ENCODE peak calls at places on chromosome 4, in four cellular contexts. One of them, this sample, is unnamed.

GRCh38 chr4:71107732-71108131 is 114.3 kb downstream of the DCK start:
- DNase-seq in brain microvascular endothelial cell: no peak
- DNase-seq in AG04450: no peak
- DNase-seq in epithelial cell of esophagus: no peak
- DNase-seq in this sample: no peak

GRCh38 chr4:38099908-38100407 is 139.8 kb downstream of the PTTG2 start:
- DNase-seq in brain microvascular endothelial cell: peak
- DNase-seq in epithelial cell of esophagus: peak
- DNase-seq in AG04450: peak
- DNase-seq in this sample: no peak

GRCh38 chr4:174408841-174409552 is 113.3 kb downstream of the HPGD start:
- DNase-seq in epithelial cell of esophagus: no peak
- DNase-seq in AG04450: no peak
- DNase-seq in brain microvascular endothelial cell: no peak
- DNase-seq in this sample: no peak

GRCh38 chr4:182141046-182141445 is 102.2 kb upstream of the TENM3 start:
- DNase-seq in AG04450: no peak
- DNase-seq in brain microvascular endothelial cell: no peak
- DNase-seq in epithelial cell of esophagus: no peak
- DNase-seq in this sample: no peak

GRCh38 chr4:140052050-140052449 is 101.9 kb downstream of the MAML3 start:
- DNase-seq in epithelial cell of esophagus: peak
- DNase-seq in AG04450: no peak
- DNase-seq in brain microvascular endothelial cell: peak
- DNase-seq in this sample: no peak

GRCh38 chr4:147633113-147633512 is 15.9 kb downstream of the TMEM184C start:
- DNase-seq in AG04450: no peak
- DNase-seq in epithelial cell of esophagus: no peak
- DNase-seq in brain microvascular endothelial cell: peak
- DNase-seq in this sample: peak

GRCh38 chr4:121448231-121448630 is 67.4 kb upstream of the QRFPR start:
- DNase-seq in epithelial cell of esophagus: peak
- DNase-seq in AG04450: no peak
- DNase-seq in brain microvascular endothelial cell: no peak
- DNase-seq in this sample: no peak

GRCh38 chr4:153181293-153182080 is 22.8 kb upstream of the TRIM2 start:
- DNase-seq in brain microvascular endothelial cell: no peak
- DNase-seq in epithelial cell of esophagus: peak
- DNase-seq in AG04450: no peak
- DNase-seq in this sample: no peak

GRCh38 chr4:174713821-174714220 is 115.2 kb downstream of the GLRA3 start:
- DNase-seq in AG04450: no peak
- DNase-seq in epithelial cell of esophagus: peak
- DNase-seq in brain microvascular endothelial cell: peak
- DNase-seq in this sample: no peak

GRCh38 chr4:116023049-116023448 is 909.6 kb upstream of the NDST4 start:
- DNase-seq in epithelial cell of esophagus: no peak
- DNase-seq in brain microvascular endothelial cell: no peak
- DNase-seq in AG04450: no peak
- DNase-seq in this sample: no peak

GRCh38 chr4:22129454-22130075 is 181.0 kb upstream of the KCNIP4 start:
- DNase-seq in AG04450: no peak
- DNase-seq in epithelial cell of esophagus: peak
- DNase-seq in brain microvascular endothelial cell: peak
- DNase-seq in this sample: peak

GRCh38 chr4:122692641-122693520 is 39.6 kb upstream of the BBS12 start:
- DNase-seq in AG04450: no peak
- DNase-seq in epithelial cell of esophagus: no peak
- DNase-seq in brain microvascular endothelial cell: no peak
- DNase-seq in this sample: peak

GRCh38 chr4:121252224-121252806 is 88.2 kb upstream of the TNIP3 start:
- DNase-seq in AG04450: peak
- DNase-seq in epithelial cell of esophagus: peak
- DNase-seq in brain microvascular endothelial cell: peak
- DNase-seq in this sample: peak

GRCh38 chr4:153987291-153987690 is 198.4 kb upstream of the SFRP2 start:
- DNase-seq in AG04450: no peak
- DNase-seq in brain microvascular endothelial cell: peak
- DNase-seq in epithelial cell of esophagus: peak
- DNase-seq in this sample: peak

GRCh38 chr4:27094224-27094623 is 233.6 kb downstream of the STIM2 start:
- DNase-seq in brain microvascular endothelial cell: no peak
- DNase-seq in epithelial cell of esophagus: no peak
- DNase-seq in AG04450: no peak
- DNase-seq in this sample: no peak

GRCh38 chr4:95693594-95693993 is 144.8 kb upstream of the UNC5C start:
- DNase-seq in brain microvascular endothelial cell: peak
- DNase-seq in AG04450: no peak
- DNase-seq in epithelial cell of esophagus: peak
- DNase-seq in this sample: no peak

GRCh38 chr4:133316874-133317273 is 167.8 kb downstream of the PCDH10 start:
- DNase-seq in epithelial cell of esophagus: peak
- DNase-seq in AG04450: no peak
- DNase-seq in brain microvascular endothelial cell: no peak
- DNase-seq in this sample: no peak

GRCh38 chr4:10396181-10396580 is 61.0 kb downstream of the ZNF518B start:
- DNase-seq in AG04450: no peak
- DNase-seq in epithelial cell of esophagus: peak
- DNase-seq in brain microvascular endothelial cell: no peak
- DNase-seq in this sample: no peak

GRCh38 chr4:155837203-155837796 is 28.8 kb downstream of the ASIC5 start:
- DNase-seq in brain microvascular endothelial cell: no peak
- DNase-seq in epithelial cell of esophagus: no peak
- DNase-seq in AG04450: no peak
- DNase-seq in this sample: no peak

GRCh38 chr4:149441338-149441737 is 374.3 kb downstream of the IQCM start:
- DNase-seq in epithelial cell of esophagus: peak
- DNase-seq in AG04450: no peak
- DNase-seq in brain microvascular endothelial cell: peak
- DNase-seq in this sample: peak

GRCh38 chr4:30443289-30443688 is 276.9 kb upstream of the PCDH7 start:
- DNase-seq in brain microvascular endothelial cell: no peak
- DNase-seq in epithelial cell of esophagus: no peak
- DNase-seq in AG04450: no peak
- DNase-seq in this sample: no peak

GRCh38 chr4:150482581-150482980 is 99.4 kb upstream of the MAB21L2 start:
- DNase-seq in epithelial cell of esophagus: no peak
- DNase-seq in AG04450: no peak
- DNase-seq in brain microvascular endothelial cell: no peak
- DNase-seq in this sample: no peak

GRCh38 chr4:184826315-184827266 is 823 bp upstream of the ACSL1 start:
- DNase-seq in AG04450: no peak
- DNase-seq in epithelial cell of esophagus: no peak
- DNase-seq in brain microvascular endothelial cell: no peak
- DNase-seq in this sample: no peak

GRCh38 chr4:52577285-52577968 is 81.7 kb downstream of the USP46 start:
- DNase-seq in brain microvascular endothelial cell: peak
- DNase-seq in epithelial cell of esophagus: peak
- DNase-seq in AG04450: no peak
- DNase-seq in this sample: peak

GRCh38 chr4:56060021-56060420 is 111.3 kb downstream of the CEP135 start:
- DNase-seq in AG04450: no peak
- DNase-seq in epithelial cell of esophagus: no peak
- DNase-seq in brain microvascular endothelial cell: no peak
- DNase-seq in this sample: no peak

GRCh38 chr4:56055027-56055976 is 106.6 kb downstream of the CEP135 start:
- DNase-seq in AG04450: no peak
- DNase-seq in epithelial cell of esophagus: no peak
- DNase-seq in brain microvascular endothelial cell: no peak
- DNase-seq in this sample: no peak

GRCh38 chr4:56051710-56052075 is 102.9 kb downstream of the CEP135 start:
- DNase-seq in brain microvascular endothelial cell: no peak
- DNase-seq in AG04450: no peak
- DNase-seq in epithelial cell of esophagus: no peak
- DNase-seq in this sample: no peak

GRCh38 chr4:56052966-56053365 is 104.2 kb downstream of the CEP135 start:
- DNase-seq in brain microvascular endothelial cell: no peak
- DNase-seq in epithelial cell of esophagus: no peak
- DNase-seq in AG04450: no peak
- DNase-seq in this sample: no peak

GRCh38 chr4:56055991-56056390 is 107.2 kb downstream of the CEP135 start:
- DNase-seq in brain microvascular endothelial cell: no peak
- DNase-seq in epithelial cell of esophagus: no peak
- DNase-seq in AG04450: no peak
- DNase-seq in this sample: no peak
- H3K4me3 ChIP-seq in brain microvascular endothelial cell: no peak
- H3K4me3 ChIP-seq in epithelial cell of esophagus: no peak
- H3K4me3 ChIP-seq in AG04450: no peak
- H3K4me3 ChIP-seq in this sample: no peak

DNA sequence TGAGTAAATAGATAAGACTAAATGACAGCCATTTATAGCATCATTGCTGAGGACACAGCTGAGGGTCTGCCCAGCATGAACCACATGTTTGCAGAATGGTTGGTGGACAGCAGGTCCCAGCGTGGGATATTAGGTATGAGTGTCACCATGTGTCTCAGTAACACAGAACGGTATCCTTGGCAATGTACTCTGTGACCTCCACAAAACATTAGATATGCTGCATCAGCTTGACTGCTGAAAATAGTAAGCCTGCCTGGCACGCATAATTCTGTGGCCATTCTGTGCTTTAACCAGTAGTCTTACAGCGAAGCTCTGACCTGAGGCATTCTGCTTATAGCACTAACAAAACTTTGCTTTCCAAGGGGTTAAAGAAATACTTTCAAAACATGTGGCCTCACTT is 32.0 kb downstream of the LIMCH1 start:
- DNase-seq in epithelial cell of esophagus: no peak
- DNase-seq in brain microvascular endothelial cell: no peak
- DNase-seq in AG04450: no peak
- DNase-seq in this sample: peak
- TF ChIP-seq CTCF in epithelial cell of esophagus: no peak
- TF ChIP-seq CTCF in brain microvascular endothelial cell: no peak
- TF ChIP-seq CTCF in AG04450: no peak
- TF ChIP-seq CTCF in this sample: no peak

GRCh38 chr4:40395166-40395900 is 60.2 kb downstream of the CHRNA9 start:
- DNase-seq in AG04450: no peak
- DNase-seq in epithelial cell of esophagus: no peak
- DNase-seq in brain microvascular endothelial cell: no peak
- DNase-seq in this sample: no peak
- H3K4me3 ChIP-seq in AG04450: no peak
- H3K4me3 ChIP-seq in epithelial cell of esophagus: no peak
- H3K4me3 ChIP-seq in brain microvascular endothelial cell: no peak
- H3K4me3 ChIP-seq in this sample: no peak

GRCh38 chr4:143203577-143203976 is 18.9 kb downstream of the USP38 start:
- DNase-seq in AG04450: no peak
- DNase-seq in epithelial cell of esophagus: no peak
- DNase-seq in brain microvascular endothelial cell: no peak
- DNase-seq in this sample: no peak

GRCh38 chr4:143202824-143203223 is 18.1 kb downstream of the USP38 start:
- DNase-seq in epithelial cell of esophagus: peak
- DNase-seq in AG04450: no peak
- DNase-seq in brain microvascular endothelial cell: no peak
- DNase-seq in this sample: no peak

GRCh38 chr4:143207555-143207954 is 22.8 kb downstream of the USP38 start:
- DNase-seq in epithelial cell of esophagus: peak
- DNase-seq in AG04450: no peak
- DNase-seq in brain microvascular endothelial cell: peak
- DNase-seq in this sample: no peak
- TF ChIP-seq CTCF in epithelial cell of esophagus: peak
- TF ChIP-seq CTCF in AG04450: peak
- TF ChIP-seq CTCF in brain microvascular endothelial cell: peak
- TF ChIP-seq CTCF in this sample: peak

DNA sequence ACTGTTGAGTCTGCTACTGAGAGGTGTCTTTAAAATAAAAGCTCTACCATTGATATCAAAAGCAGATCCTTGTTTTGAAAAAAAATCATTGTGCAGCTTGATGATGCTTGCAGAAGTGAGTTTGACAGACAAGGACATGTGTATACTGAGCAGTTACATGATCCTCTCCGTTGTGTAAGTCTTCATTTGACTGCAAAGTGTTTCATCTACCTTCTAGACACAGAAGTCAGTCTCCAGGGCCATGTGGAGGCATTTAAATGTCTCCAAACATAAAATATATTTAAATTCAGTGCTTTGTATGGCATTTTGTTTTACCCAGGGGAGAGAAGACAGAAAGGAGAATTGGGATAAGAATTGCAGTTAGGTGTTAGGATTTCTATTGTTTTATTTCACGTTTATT is 107.8 kb upstream of the MYOZ2 start:
- DNase-seq in brain microvascular endothelial cell: no peak
- DNase-seq in AG04450: no peak
- DNase-seq in epithelial cell of esophagus: no peak
- DNase-seq in this sample: no peak
- H3K4me3 ChIP-seq in brain microvascular endothelial cell: no peak
- H3K4me3 ChIP-seq in AG04450: no peak
- H3K4me3 ChIP-seq in epithelial cell of esophagus: no peak
- H3K4me3 ChIP-seq in this sample: no peak

GRCh38 chr4:76246025-76246424 is 5.5 kb upstream of the FAM47E start:
- DNase-seq in epithelial cell of esophagus: no peak
- DNase-seq in brain microvascular endothelial cell: no peak
- DNase-seq in AG04450: no peak
- DNase-seq in this sample: no peak
- TF ChIP-seq CTCF in epithelial cell of esophagus: peak
- TF ChIP-seq CTCF in brain microvascular endothelial cell: no peak
- TF ChIP-seq CTCF in AG04450: no peak
- TF ChIP-seq CTCF in this sample: no peak

GRCh38 chr4:85128246-85129204 is 162.0 kb upstream of the WDFY3 start:
- DNase-seq in brain microvascular endothelial cell: no peak
- DNase-seq in AG04450: no peak
- DNase-seq in epithelial cell of esophagus: no peak
- DNase-seq in this sample: no peak
- H3K4me3 ChIP-seq in brain microvascular endothelial cell: no peak
- H3K4me3 ChIP-seq in AG04450: no peak
- H3K4me3 ChIP-seq in epithelial cell of esophagus: no peak
- H3K4me3 ChIP-seq in this sample: no peak

DNA sequence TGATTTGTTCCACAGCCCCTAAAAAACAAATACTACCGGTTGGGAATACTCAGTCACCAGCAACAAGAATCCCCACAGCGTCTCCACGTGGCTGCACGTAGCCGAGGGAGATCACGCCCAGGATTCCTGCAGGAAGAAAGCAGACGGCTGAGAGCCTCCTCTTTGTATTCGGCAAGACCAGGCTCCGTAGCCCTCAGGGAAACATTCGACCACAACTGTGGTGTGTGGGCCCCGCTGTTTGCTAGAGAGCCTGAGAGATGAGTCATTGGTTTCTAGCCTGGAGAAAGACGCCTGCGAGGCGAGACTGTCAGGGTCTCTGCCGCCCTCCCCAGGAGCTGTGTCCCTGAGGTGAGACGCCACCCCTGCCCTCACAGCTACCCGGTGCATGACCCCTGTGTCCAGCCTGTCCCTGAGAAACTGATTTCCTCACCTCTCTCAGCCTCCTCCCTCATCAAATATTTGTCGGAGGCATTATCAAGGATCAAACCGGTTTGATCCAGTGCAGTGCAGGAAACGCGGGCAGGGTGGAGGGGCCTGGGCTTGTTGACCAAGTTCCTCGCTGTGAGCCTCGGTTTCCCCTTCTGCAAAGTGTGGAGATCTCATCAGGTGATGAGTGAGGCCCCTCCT is 4.7 kb upstream of the S100P start:
- DNase-seq in AG04450: peak
- DNase-seq in epithelial cell of esophagus: peak
- DNase-seq in brain microvascular endothelial cell: peak
- DNase-seq in this sample: peak
- TF ChIP-seq CTCF in AG04450: no peak
- TF ChIP-seq CTCF in epithelial cell of esophagus: peak
- TF ChIP-seq CTCF in brain microvascular endothelial cell: peak
- TF ChIP-seq CTCF in this sample: no peak

GRCh38 chr4:80913381-80913780 is 117.1 kb upstream of the BMP3 start:
- DNase-seq in AG04450: no peak
- DNase-seq in epithelial cell of esophagus: peak
- DNase-seq in brain microvascular endothelial cell: no peak
- DNase-seq in this sample: no peak
- H3K4me3 ChIP-seq in AG04450: no peak
- H3K4me3 ChIP-seq in epithelial cell of esophagus: no peak
- H3K4me3 ChIP-seq in brain microvascular endothelial cell: no peak
- H3K4me3 ChIP-seq in this sample: no peak

GRCh38 chr4:173317003-173317402 is 17.2 kb downstream of the HMGB2 start:
- DNase-seq in brain microvascular endothelial cell: no peak
- DNase-seq in AG04450: no peak
- DNase-seq in epithelial cell of esophagus: no peak
- DNase-seq in this sample: no peak
- TF ChIP-seq CTCF in brain microvascular endothelial cell: peak
- TF ChIP-seq CTCF in AG04450: peak
- TF ChIP-seq CTCF in epithelial cell of esophagus: peak
- TF ChIP-seq CTCF in this sample: peak